ENCODE peak calls at places on chromosomes 11 and 22, in ten cellular contexts. C is K562; Q is GM23248; R is A549; X is IMR-90; J is foreskin keratinocyte; S is naive thymus-derived CD4-positive, alpha-beta T cell; Z is GM23338; N is upper lobe of right lung; I is Peyer's patch. G is an unnamed sample. For H3K4me1, the result is how much of the 10 kb centered on the place peaks cover.

GRCh38 chr11:17489729-17490128 is 13.1 kb upstream of the ABCC8 start:
- DNase-seq in N (no peak), R (no peak), C (no peak), Z (no peak), S (no peak), Q (no peak), J (no peak), X (no peak), I (no peak), G (no peak)

GRCh38 chr11:113240389-113240788 is 74.0 kb upstream of the TTC12 start:
- DNase-seq in Z (no peak), I (no peak), S (no peak), J (no peak), R (no peak), N (no peak), C (no peak), Q (no peak), X (no peak), G (no peak)

GRCh38 chr11:77734890-77735289 is 85.6 kb downstream of the RSF1 start:
- DNase-seq in X (no peak), J (no peak), R (no peak), C (no peak), Z (no peak), N (no peak), Q (no peak), S (no peak), I (no peak), G (no peak)

GRCh38 chr11:60756307-60757032 is at the start of gene MS4A15:
- DNase-seq in X (no peak), J (no peak), R (peak), C (peak), Q (peak), Z (peak), S (no peak), I (peak), N (no peak), G (peak)

GRCh38 chr11:119618208-119618909 is 110.6 kb downstream of the NECTIN1 start:
- DNase-seq in Z (no peak), S (no peak), C (no peak), Q (no peak), I (peak), J (no peak), X (no peak), R (no peak), N (no peak), G (no peak)

GRCh38 chr22:36897611-36898010 is 15.8 kb upstream of the CSF2RB start:
- DNase-seq in R (no peak), Z (peak), Q (no peak), J (no peak), I (no peak), X (no peak), N (no peak), C (no peak), S (no peak), G (no peak)

GRCh38 chr11:77113382-77114088 is 10.9 kb downstream of the OMP start:
- DNase-seq in I (peak), Z (peak), X (peak), J (no peak), N (no peak), R (peak), Q (peak), S (no peak), C (peak), G (peak)

GRCh38 chr11:111379500-111380136 is 543 bp upstream of the POU2AF1 start:
- DNase-seq in Q (no peak), J (no peak), S (no peak), Z (no peak), X (no peak), N (no peak), I (no peak), C (no peak), R (no peak), G (no peak)

GRCh38 chr11:723120-723883 is 17.3 kb downstream of the EPS8L2 start:
- DNase-seq in Z (peak), S (peak), R (no peak), I (no peak), C (no peak), X (peak), J (no peak), N (no peak), Q (peak), G (peak)

GRCh38 chr22:30238661-30239420 is 7.7 kb downstream of the LIF start:
- DNase-seq in I (peak), R (no peak), J (no peak), Z (peak), N (no peak), S (no peak), Q (peak), C (peak), X (peak), G (no peak)

GRCh38 chr22:38238519-38239051 is 34.2 kb downstream of the TMEM184B start:
- DNase-seq in X (peak), R (no peak), Q (peak), N (no peak), J (no peak), Z (no peak), I (no peak), C (no peak), S (no peak), G (no peak)

GRCh38 chr11:112417339-112417738 is 156.7 kb upstream of the PLET1 start:
- DNase-seq in X (no peak), N (no peak), Z (no peak), Q (no peak), C (no peak), S (peak), J (no peak), R (no peak), I (no peak), G (no peak)

GRCh38 chr11:66119348-66120133 is 49.5 kb downstream of the PACS1 start:
- DNase-seq in N (no peak), R (peak), I (no peak), Q (peak), J (peak), X (peak), Z (peak), S (no peak), C (no peak), G (no peak)

GRCh38 chr11:288328-289144 is at the start of gene PGGHG:
- DNase-seq in C (no peak), X (no peak), R (peak), S (peak), Q (peak), J (no peak), N (peak), Z (no peak), I (peak), G (no peak)

GRCh38 chr11:118614511-118614910 is 7.1 kb downstream of the PHLDB1 start:
- DNase-seq in J (no peak), I (peak), C (no peak), X (no peak), Z (no peak), S (no peak), R (no peak), N (peak), Q (no peak), G (no peak)

GRCh38 chr11:67644472-67645418 is 5.2 kb upstream of the TBX10 start:
- DNase-seq in Z (peak), S (no peak), I (no peak), N (peak), X (no peak), Q (no peak), J (no peak), C (peak), R (no peak), G (no peak)

GRCh38 chr11:134731562-134731961 is 319.5 kb upstream of the B3GAT1 start:
- DNase-seq in I (no peak), Z (peak), X (no peak), Q (no peak), R (no peak), S (no peak), N (no peak), J (no peak), C (no peak), G (no peak)

GRCh38 chr11:20035375-20035700 is 124.9 kb downstream of the DBX1 start:
- DNase-seq in I (no peak), Z (no peak), X (no peak), C (no peak), R (no peak), Q (no peak), J (no peak), N (no peak), S (no peak), G (no peak)

GRCh38 chr11:62337682-62338181 is 484 bp downstream of the ASRGL1 start:
- DNase-seq in C (peak), R (peak), I (peak), S (no peak), N (peak), Z (peak), Q (peak), J (no peak), X (no peak), G (no peak)

GRCh38 chr22:33438273-33438672 is 380.1 kb upstream of the SYN3 start:
- DNase-seq in Q (peak), N (no peak), S (no peak), R (peak), I (no peak), J (peak), Z (no peak), X (peak), C (no peak), G (no peak)

GRCh38 chr22:38869663-38870062 is 2.4 kb downstream of the CBX6 start:
- DNase-seq in C (no peak), N (no peak), Z (no peak), X (no peak), I (no peak), S (no peak), J (no peak), Q (no peak), R (no peak), G (no peak)

GRCh38 chr11:66281001-66281400 is 3.0 kb downstream of the CNIH2 start:
- DNase-seq in C (no peak), S (no peak), Z (peak), J (no peak), R (no peak), I (no peak), Q (peak), X (no peak), N (no peak), G (no peak)

GRCh38 chr11:67289226-67289650 is at the start of gene ANKRD13D:
- DNase-seq in X (no peak), Z (no peak), J (no peak), S (no peak), R (no peak), I (peak), N (no peak), C (peak), Q (no peak), G (no peak)

GRCh38 chr11:46350695-46351094 is 3.4 kb downstream of the DGKZ start:
- DNase-seq in X (no peak), I (no peak), Q (no peak), R (no peak), J (no peak), Z (no peak), N (no peak), S (no peak), C (no peak), G (no peak)

GRCh38 chr11:46348986-46349401 is 1.7 kb downstream of the DGKZ start:
- DNase-seq in C (no peak), I (no peak), X (no peak), S (peak), J (no peak), N (no peak), R (no peak), Z (no peak), Q (no peak), G (peak)

GRCh38 chr11:46346886-46347636 is at the start of gene DGKZ:
- DNase-seq in Q (peak), Z (peak), X (peak), J (no peak), R (peak), I (peak), N (peak), C (peak), S (peak), G (peak)

GRCh38 chr11:46347637-46348311 is 511 bp downstream of the DGKZ start:
- DNase-seq in X (no peak), S (no peak), I (peak), Z (no peak), R (no peak), N (no peak), C (peak), J (no peak), Q (peak), G (no peak)

DNA sequence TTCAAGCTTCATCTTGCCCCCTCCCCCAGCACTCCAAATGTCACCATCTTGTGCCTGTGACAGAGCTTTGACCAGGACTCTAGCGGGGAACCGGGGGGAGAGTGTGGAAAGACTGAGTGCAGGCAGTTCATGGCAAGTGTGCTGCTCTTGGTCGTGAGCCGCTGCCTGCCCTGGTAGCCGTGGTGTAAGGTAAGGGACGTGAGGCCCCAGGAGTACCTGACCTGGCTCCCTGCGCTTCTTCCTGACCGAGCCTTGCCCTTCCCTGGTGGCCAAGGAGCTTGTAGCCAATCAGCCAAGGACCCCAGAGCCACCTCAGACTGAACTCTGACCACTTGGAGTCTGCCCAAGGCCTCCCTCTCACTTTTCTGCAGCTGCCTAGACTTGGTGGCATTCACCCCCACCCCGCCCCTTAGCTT is 1.3 kb downstream of the DGKZ start:
- DNase-seq in J (no peak), R (no peak), Z (no peak), Q (no peak), X (no peak), C (no peak), I (peak), N (no peak), S (no peak), G (no peak)
- H3K4me1 ChIP-seq in J (under half), R (under half), Z (half or more), Q (under half), X (under half), C (under half), I (under half), N (half or more), S (half or more), G (half or more)

DNA sequence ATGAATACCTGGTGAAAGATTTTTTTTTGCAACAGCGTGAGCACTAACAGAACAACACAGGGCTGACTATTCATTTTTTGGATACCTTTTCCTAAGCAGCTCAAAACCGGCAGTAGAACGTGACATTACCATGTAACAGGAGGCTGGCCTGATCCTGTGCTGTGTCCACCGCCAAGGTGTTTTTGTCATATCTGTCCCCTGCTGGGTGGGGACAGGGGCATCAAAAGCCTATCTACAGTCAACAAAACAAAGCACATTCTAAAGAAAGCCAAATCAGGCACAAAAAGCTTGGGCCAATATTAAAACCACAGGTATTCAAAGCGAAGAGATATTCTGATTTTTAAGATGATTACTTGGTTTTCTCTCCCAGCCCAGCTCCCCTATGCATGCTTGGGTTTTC is 151.2 kb downstream of the LRRC4C start:
- DNase-seq in X (no peak), C (no peak), N (no peak), Z (no peak), J (no peak), S (no peak), I (no peak), Q (no peak), R (no peak), G (no peak)
- H3K27ac ChIP-seq in X (no peak), C (no peak), N (no peak), Z (no peak), J (no peak), S (no peak), I (no peak), Q (no peak), R (no peak), G (no peak)

DNA sequence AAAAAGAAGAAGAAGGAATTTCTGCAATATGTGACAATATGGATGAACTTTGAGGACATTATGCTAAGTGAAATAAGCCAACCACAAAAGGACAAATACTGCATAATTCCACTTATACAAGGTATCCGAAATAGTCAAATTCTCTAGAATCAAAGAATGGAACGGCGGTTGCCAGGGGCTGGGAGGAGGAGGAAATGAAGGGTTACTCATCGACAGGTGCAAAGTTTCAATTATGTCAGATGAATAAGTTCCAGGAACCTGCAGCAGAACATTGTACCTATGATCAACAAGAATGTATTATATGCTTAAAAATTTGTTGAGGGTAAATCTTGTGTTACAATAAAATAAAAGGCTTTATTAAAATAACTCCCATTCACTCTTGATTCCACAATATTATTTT is 49.0 kb downstream of the SC5D start:
- DNase-seq in Q (no peak), R (no peak), S (no peak), N (no peak), X (no peak), Z (no peak), C (no peak), I (no peak), J (no peak), G (peak)
- H3K4me1 ChIP-seq in Q (under half), R (under half), S (under half), N (under half), X (under half), Z (under half), C (under half), I (under half), J (under half), G (under half)

GRCh38 chr11:69381681-69382130 is 87.8 kb downstream of the MYEOV start:
- DNase-seq in Z (no peak), I (no peak), J (no peak), Q (no peak), R (no peak), N (no peak), C (peak), X (no peak), S (no peak), G (no peak)
- H3K27ac ChIP-seq in Z (no peak), I (no peak), J (no peak), Q (no peak), R (peak), N (no peak), C (peak), X (no peak), S (no peak), G (no peak)

DNA sequence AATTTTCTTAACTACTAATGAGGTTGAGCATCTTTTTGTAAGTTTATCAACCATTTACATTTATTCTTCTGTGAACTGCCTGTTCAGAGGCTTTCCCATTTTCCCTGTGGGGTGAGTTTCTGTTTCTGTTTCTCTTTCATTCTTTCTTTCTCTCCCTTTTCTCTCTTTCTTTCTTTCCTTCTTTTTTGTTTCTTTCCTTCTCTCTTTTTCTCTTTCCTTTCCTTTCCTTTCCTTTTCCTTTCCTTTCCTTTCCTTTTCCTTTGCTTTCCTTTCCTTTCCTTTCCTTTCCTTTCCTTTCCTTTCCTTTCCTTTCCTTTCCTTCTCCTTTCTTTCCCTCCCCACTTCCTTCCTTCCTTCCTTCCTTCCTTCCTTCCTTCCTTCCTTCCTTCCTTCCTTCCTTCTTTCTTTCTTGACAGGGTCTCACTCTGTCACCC is 8.0 kb upstream of the ZBED5 start:
- DNase-seq in X (no peak), S (no peak), Q (no peak), I (no peak), J (no peak), C (no peak), R (no peak), Z (no peak), N (no peak), G (no peak)
- H3K4me1 ChIP-seq in X (under half), S (under half), Q (under half), I (under half), J (under half), C (under half), R (under half), Z (under half), N (under half), G (under half)

DNA sequence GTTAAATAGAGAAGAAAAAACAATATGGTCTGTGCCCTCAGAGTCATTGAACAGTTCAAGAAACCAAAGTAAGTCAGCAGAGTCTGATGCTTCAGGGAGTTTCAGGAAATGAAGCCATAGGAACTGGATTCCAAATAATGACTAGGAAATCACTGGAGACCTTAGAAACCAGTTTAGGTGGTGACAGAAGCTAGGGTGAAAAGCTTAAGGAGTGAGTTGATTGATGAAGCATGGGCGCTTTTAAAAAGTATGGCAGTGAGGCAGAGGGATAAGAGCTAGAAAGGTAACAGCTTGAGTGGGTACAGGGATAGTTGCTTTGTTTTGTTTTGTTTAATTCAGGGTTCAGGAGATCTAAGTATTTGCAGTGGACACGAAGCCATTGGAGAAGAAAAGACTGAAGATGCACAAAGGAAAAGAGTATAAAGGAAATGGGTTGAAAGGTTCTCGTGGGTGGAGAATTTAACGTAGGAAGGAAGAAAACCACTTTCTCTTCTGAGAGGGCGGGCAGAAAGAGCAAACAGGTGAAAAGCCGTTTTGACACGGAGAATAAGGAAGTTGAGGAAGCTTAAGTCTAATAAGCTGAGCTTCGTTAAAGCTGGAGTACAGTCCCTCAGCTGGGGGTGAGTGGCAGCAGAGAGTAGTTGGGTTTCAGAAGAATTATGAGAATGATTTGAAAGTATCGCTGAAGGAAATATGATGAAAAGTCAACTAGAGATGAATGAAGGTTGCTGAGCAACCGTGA is 14.8 kb downstream of the SGSM3 start:
- DNase-seq in S (peak), Q (no peak), Z (no peak), C (no peak), J (no peak), I (no peak), X (no peak), N (no peak), R (no peak), G (peak)
- H3K27ac ChIP-seq in S (peak), Q (no peak), Z (no peak), C (no peak), J (no peak), I (peak), X (no peak), N (peak), R (no peak), G (peak)

G was measured in CD4-positive, CD25-positive, alpha-beta regulatory T cell.